ENCODE peak calls at places on chromosomes 7 and 10, in ten cellular contexts. One of them, this sample, is unnamed. For H3K4me1, the result is how much of the 10 kb centered on the place peaks cover.

GRCh38 chr10:12594448-12594944 is 245.1 kb downstream of the CAMK1D start:
- DNase-seq in HepG2: no peak
- DNase-seq in CD8-positive, alpha-beta memory T cell: peak
- DNase-seq in IMR-90: no peak
- DNase-seq in lung: no peak
- DNase-seq in stomach: no peak
- DNase-seq in astrocyte: no peak
- DNase-seq in CD8-positive, alpha-beta T cell: no peak
- DNase-seq in breast epithelium: no peak
- DNase-seq in psoas muscle: no peak
- DNase-seq in this sample: no peak

GRCh38 chr10:9091515-9092093 is 1037.1 kb downstream of the GATA3 start:
- DNase-seq in HepG2: no peak
- DNase-seq in CD8-positive, alpha-beta memory T cell: peak
- DNase-seq in IMR-90: no peak
- DNase-seq in lung: no peak
- DNase-seq in stomach: no peak
- DNase-seq in astrocyte: no peak
- DNase-seq in CD8-positive, alpha-beta T cell: no peak
- DNase-seq in breast epithelium: no peak
- DNase-seq in psoas muscle: no peak
- DNase-seq in this sample: no peak

GRCh38 chr7:47827886-47828285 is 120.4 kb downstream of the PKD1L1 start:
- DNase-seq in HepG2: no peak
- DNase-seq in CD8-positive, alpha-beta memory T cell: no peak
- DNase-seq in IMR-90: no peak
- DNase-seq in lung: no peak
- DNase-seq in stomach: no peak
- DNase-seq in astrocyte: no peak
- DNase-seq in CD8-positive, alpha-beta T cell: no peak
- DNase-seq in breast epithelium: peak
- DNase-seq in psoas muscle: no peak
- DNase-seq in this sample: no peak

GRCh38 chr7:2053395-2053794 is 179.3 kb downstream of the MAD1L1 start:
- DNase-seq in HepG2: no peak
- DNase-seq in CD8-positive, alpha-beta memory T cell: no peak
- DNase-seq in IMR-90: no peak
- DNase-seq in lung: no peak
- DNase-seq in stomach: no peak
- DNase-seq in astrocyte: no peak
- DNase-seq in CD8-positive, alpha-beta T cell: no peak
- DNase-seq in breast epithelium: no peak
- DNase-seq in psoas muscle: no peak
- DNase-seq in this sample: no peak

GRCh38 chr10:125521721-125522680 is 161.0 kb downstream of the TEX36 start:
- DNase-seq in HepG2: peak
- DNase-seq in CD8-positive, alpha-beta memory T cell: no peak
- DNase-seq in IMR-90: no peak
- DNase-seq in lung: no peak
- DNase-seq in stomach: no peak
- DNase-seq in astrocyte: no peak
- DNase-seq in CD8-positive, alpha-beta T cell: no peak
- DNase-seq in breast epithelium: no peak
- DNase-seq in psoas muscle: no peak
- DNase-seq in this sample: peak

GRCh38 chr10:117736655-117737054 is 194.1 kb downstream of the EMX2 start:
- DNase-seq in HepG2: peak
- DNase-seq in CD8-positive, alpha-beta memory T cell: no peak
- DNase-seq in IMR-90: no peak
- DNase-seq in lung: no peak
- DNase-seq in stomach: no peak
- DNase-seq in astrocyte: no peak
- DNase-seq in CD8-positive, alpha-beta T cell: no peak
- DNase-seq in breast epithelium: no peak
- DNase-seq in psoas muscle: peak
- DNase-seq in this sample: no peak

GRCh38 chr7:4479367-4480039 is 202.6 kb upstream of the FOXK1 start:
- DNase-seq in HepG2: peak
- DNase-seq in CD8-positive, alpha-beta memory T cell: no peak
- DNase-seq in IMR-90: peak
- DNase-seq in lung: no peak
- DNase-seq in stomach: no peak
- DNase-seq in astrocyte: peak
- DNase-seq in CD8-positive, alpha-beta T cell: no peak
- DNase-seq in breast epithelium: no peak
- DNase-seq in psoas muscle: peak
- DNase-seq in this sample: peak

GRCh38 chr7:155558961-155559360 is 12.6 kb upstream of the CNPY1 start:
- DNase-seq in HepG2: no peak
- DNase-seq in CD8-positive, alpha-beta memory T cell: no peak
- DNase-seq in IMR-90: no peak
- DNase-seq in lung: no peak
- DNase-seq in stomach: no peak
- DNase-seq in astrocyte: no peak
- DNase-seq in CD8-positive, alpha-beta T cell: no peak
- DNase-seq in breast epithelium: no peak
- DNase-seq in psoas muscle: no peak
- DNase-seq in this sample: no peak

GRCh38 chr10:125264091-125264490 is 103.7 kb upstream of the CTBP2 start:
- DNase-seq in HepG2: no peak
- DNase-seq in CD8-positive, alpha-beta memory T cell: no peak
- DNase-seq in IMR-90: no peak
- DNase-seq in lung: no peak
- DNase-seq in stomach: no peak
- DNase-seq in astrocyte: no peak
- DNase-seq in CD8-positive, alpha-beta T cell: no peak
- DNase-seq in breast epithelium: no peak
- DNase-seq in psoas muscle: no peak
- DNase-seq in this sample: no peak

GRCh38 chr7:95788288-95788687 is 15.9 kb downstream of the DYNC1I1 start:
- DNase-seq in HepG2: no peak
- DNase-seq in CD8-positive, alpha-beta memory T cell: no peak
- DNase-seq in IMR-90: no peak
- DNase-seq in lung: no peak
- DNase-seq in stomach: no peak
- DNase-seq in astrocyte: no peak
- DNase-seq in CD8-positive, alpha-beta T cell: no peak
- DNase-seq in breast epithelium: no peak
- DNase-seq in psoas muscle: no peak
- DNase-seq in this sample: no peak

GRCh38 chr10:48554668-48555067 is 50.2 kb downstream of the ARHGAP22 start:
- DNase-seq in HepG2: no peak
- DNase-seq in CD8-positive, alpha-beta memory T cell: no peak
- DNase-seq in IMR-90: peak
- DNase-seq in lung: no peak
- DNase-seq in stomach: no peak
- DNase-seq in astrocyte: no peak
- DNase-seq in CD8-positive, alpha-beta T cell: no peak
- DNase-seq in breast epithelium: no peak
- DNase-seq in psoas muscle: no peak
- DNase-seq in this sample: no peak

GRCh38 chr7:155506854-155507337 is 39.5 kb downstream of the CNPY1 start:
- DNase-seq in HepG2: no peak
- DNase-seq in CD8-positive, alpha-beta memory T cell: no peak
- DNase-seq in IMR-90: peak
- DNase-seq in lung: no peak
- DNase-seq in stomach: no peak
- DNase-seq in astrocyte: no peak
- DNase-seq in CD8-positive, alpha-beta T cell: no peak
- DNase-seq in breast epithelium: no peak
- DNase-seq in psoas muscle: no peak
- DNase-seq in this sample: peak

GRCh38 chr7:142039231-142039630 is 43.6 kb downstream of the MGAM start:
- DNase-seq in HepG2: no peak
- DNase-seq in CD8-positive, alpha-beta memory T cell: no peak
- DNase-seq in IMR-90: no peak
- DNase-seq in lung: no peak
- DNase-seq in stomach: no peak
- DNase-seq in astrocyte: no peak
- DNase-seq in CD8-positive, alpha-beta T cell: no peak
- DNase-seq in breast epithelium: no peak
- DNase-seq in psoas muscle: no peak
- DNase-seq in this sample: no peak

GRCh38 chr10:113530476-113530875 is 22.4 kb upstream of the HABP2 start:
- DNase-seq in HepG2: no peak
- DNase-seq in CD8-positive, alpha-beta memory T cell: no peak
- DNase-seq in IMR-90: no peak
- DNase-seq in lung: no peak
- DNase-seq in stomach: peak
- DNase-seq in astrocyte: no peak
- DNase-seq in CD8-positive, alpha-beta T cell: no peak
- DNase-seq in breast epithelium: no peak
- DNase-seq in psoas muscle: no peak
- DNase-seq in this sample: no peak

GRCh38 chr10:30313579-30314376 is 35.3 kb downstream of the MTPAP start:
- DNase-seq in HepG2: no peak
- DNase-seq in CD8-positive, alpha-beta memory T cell: no peak
- DNase-seq in IMR-90: no peak
- DNase-seq in lung: no peak
- DNase-seq in stomach: no peak
- DNase-seq in astrocyte: no peak
- DNase-seq in CD8-positive, alpha-beta T cell: no peak
- DNase-seq in breast epithelium: no peak
- DNase-seq in psoas muscle: no peak
- DNase-seq in this sample: peak

GRCh38 chr7:48090095-48090805 is 1.2 kb downstream of the UPP1 start:
- DNase-seq in HepG2: no peak
- DNase-seq in CD8-positive, alpha-beta memory T cell: no peak
- DNase-seq in IMR-90: peak
- DNase-seq in lung: no peak
- DNase-seq in stomach: no peak
- DNase-seq in astrocyte: peak
- DNase-seq in CD8-positive, alpha-beta T cell: no peak
- DNase-seq in breast epithelium: no peak
- DNase-seq in psoas muscle: peak
- DNase-seq in this sample: peak

GRCh38 chr10:43076876-43077420 is at the start of gene RET:
- DNase-seq in HepG2: no peak
- DNase-seq in CD8-positive, alpha-beta memory T cell: no peak
- DNase-seq in IMR-90: no peak
- DNase-seq in lung: no peak
- DNase-seq in stomach: peak
- DNase-seq in astrocyte: no peak
- DNase-seq in CD8-positive, alpha-beta T cell: no peak
- DNase-seq in breast epithelium: no peak
- DNase-seq in psoas muscle: peak
- DNase-seq in this sample: peak

GRCh38 chr10:14558025-14558424 is 216.7 kb downstream of the FAM107B start:
- DNase-seq in HepG2: no peak
- DNase-seq in CD8-positive, alpha-beta memory T cell: no peak
- DNase-seq in IMR-90: no peak
- DNase-seq in lung: no peak
- DNase-seq in stomach: no peak
- DNase-seq in astrocyte: no peak
- DNase-seq in CD8-positive, alpha-beta T cell: no peak
- DNase-seq in breast epithelium: no peak
- DNase-seq in psoas muscle: no peak
- DNase-seq in this sample: no peak

GRCh38 chr7:158000160-158000559 is 587.5 kb downstream of the PTPRN2 start:
- DNase-seq in HepG2: no peak
- DNase-seq in CD8-positive, alpha-beta memory T cell: no peak
- DNase-seq in IMR-90: no peak
- DNase-seq in lung: no peak
- DNase-seq in stomach: no peak
- DNase-seq in astrocyte: no peak
- DNase-seq in CD8-positive, alpha-beta T cell: no peak
- DNase-seq in breast epithelium: no peak
- DNase-seq in psoas muscle: no peak
- DNase-seq in this sample: no peak
- H3K4me1 ChIP-seq in HepG2: under half
- H3K4me1 ChIP-seq in CD8-positive, alpha-beta memory T cell: under half
- H3K4me1 ChIP-seq in IMR-90: under half
- H3K4me1 ChIP-seq in lung: under half
- H3K4me1 ChIP-seq in stomach: under half
- H3K4me1 ChIP-seq in astrocyte: under half
- H3K4me1 ChIP-seq in CD8-positive, alpha-beta T cell: under half
- H3K4me1 ChIP-seq in breast epithelium: under half
- H3K4me1 ChIP-seq in psoas muscle: under half
- H3K4me1 ChIP-seq in this sample: under half

DNA sequence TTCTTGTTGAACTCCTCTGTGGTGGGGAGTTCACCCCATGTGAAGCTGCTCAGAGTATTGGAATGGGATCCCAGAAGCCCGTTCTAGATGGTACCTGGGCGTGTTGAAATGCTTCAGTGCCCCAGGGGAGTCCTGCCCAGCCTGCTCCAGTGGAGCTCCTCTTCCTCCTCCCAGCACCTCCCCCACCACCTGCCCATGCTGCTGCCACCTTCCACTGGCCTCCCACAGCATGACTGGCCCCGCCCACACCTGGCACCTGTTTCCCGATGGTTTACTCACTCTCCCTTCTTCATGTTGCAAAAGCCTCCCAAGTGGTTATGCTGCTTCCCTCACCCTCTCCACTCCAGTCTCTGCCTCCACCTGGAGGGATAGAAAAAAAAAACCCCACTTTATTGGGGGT is 32.2 kb upstream of the PCBD1 start:
- DNase-seq in HepG2: no peak
- DNase-seq in CD8-positive, alpha-beta memory T cell: no peak
- DNase-seq in IMR-90: no peak
- DNase-seq in lung: peak
- DNase-seq in stomach: peak
- DNase-seq in astrocyte: no peak
- DNase-seq in CD8-positive, alpha-beta T cell: no peak
- DNase-seq in breast epithelium: peak
- DNase-seq in psoas muscle: peak
- DNase-seq in this sample: no peak
- H3K4me1 ChIP-seq in HepG2: under half
- H3K4me1 ChIP-seq in CD8-positive, alpha-beta memory T cell: under half
- H3K4me1 ChIP-seq in IMR-90: under half
- H3K4me1 ChIP-seq in lung: under half
- H3K4me1 ChIP-seq in stomach: under half
- H3K4me1 ChIP-seq in astrocyte: under half
- H3K4me1 ChIP-seq in CD8-positive, alpha-beta T cell: under half
- H3K4me1 ChIP-seq in breast epithelium: under half
- H3K4me1 ChIP-seq in psoas muscle: under half
- H3K4me1 ChIP-seq in this sample: under half

GRCh38 chr10:129605986-129606518 is 139.0 kb downstream of the MGMT start:
- DNase-seq in HepG2: no peak
- DNase-seq in CD8-positive, alpha-beta memory T cell: no peak
- DNase-seq in IMR-90: no peak
- DNase-seq in lung: no peak
- DNase-seq in stomach: no peak
- DNase-seq in astrocyte: no peak
- DNase-seq in CD8-positive, alpha-beta T cell: no peak
- DNase-seq in breast epithelium: no peak
- DNase-seq in psoas muscle: no peak
- DNase-seq in this sample: no peak
- H3K4me1 ChIP-seq in HepG2: under half
- H3K4me1 ChIP-seq in CD8-positive, alpha-beta memory T cell: under half
- H3K4me1 ChIP-seq in IMR-90: under half
- H3K4me1 ChIP-seq in lung: under half
- H3K4me1 ChIP-seq in stomach: under half
- H3K4me1 ChIP-seq in astrocyte: under half
- H3K4me1 ChIP-seq in CD8-positive, alpha-beta T cell: under half
- H3K4me1 ChIP-seq in breast epithelium: under half
- H3K4me1 ChIP-seq in psoas muscle: under half
- H3K4me1 ChIP-seq in this sample: under half

DNA sequence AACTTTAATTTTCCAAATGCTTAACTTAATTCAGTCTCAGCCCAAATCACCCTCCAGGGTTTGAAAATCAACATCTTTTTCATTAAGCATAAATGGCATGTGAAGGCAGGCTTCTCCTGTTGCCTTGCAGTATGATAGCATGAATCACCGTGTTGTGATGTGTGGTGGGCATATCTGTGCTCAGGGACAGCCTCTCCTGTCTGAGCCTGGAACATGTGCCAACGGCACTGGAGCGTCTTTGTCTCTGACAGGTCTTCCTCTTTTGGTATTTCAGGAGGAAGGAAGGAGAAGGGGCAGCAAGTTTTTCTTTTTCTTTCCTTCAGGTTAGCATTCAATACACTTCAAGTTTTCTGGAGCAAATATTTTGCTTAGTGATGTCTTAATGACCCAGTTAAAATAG is 57.6 kb downstream of the LRGUK start:
- DNase-seq in HepG2: no peak
- DNase-seq in CD8-positive, alpha-beta memory T cell: no peak
- DNase-seq in IMR-90: peak
- DNase-seq in lung: no peak
- DNase-seq in stomach: no peak
- DNase-seq in astrocyte: peak
- DNase-seq in CD8-positive, alpha-beta T cell: no peak
- DNase-seq in breast epithelium: no peak
- DNase-seq in psoas muscle: no peak
- DNase-seq in this sample: no peak
- H3K4me1 ChIP-seq in HepG2: under half
- H3K4me1 ChIP-seq in CD8-positive, alpha-beta memory T cell: under half
- H3K4me1 ChIP-seq in IMR-90: under half
- H3K4me1 ChIP-seq in lung: under half
- H3K4me1 ChIP-seq in stomach: under half
- H3K4me1 ChIP-seq in astrocyte: under half
- H3K4me1 ChIP-seq in CD8-positive, alpha-beta T cell: under half
- H3K4me1 ChIP-seq in breast epithelium: under half
- H3K4me1 ChIP-seq in psoas muscle: under half
- H3K4me1 ChIP-seq in this sample: under half